ENCODE peak calls at places on chromosomes 7 and 10, in five cellular contexts. One of them, this sample, is unnamed.

GRCh38 chr7:34675749-34676374 is 17.8 kb downstream of the NPSR1 start:
- DNase-seq in GM06990: no peak
- DNase-seq in HT1080: peak; percentile 21
- DNase-seq in ureter: no peak
- DNase-seq in activated CD4-positive, alpha-beta T cell treated with anti-CD3 and anti-CD28 coated beads, Interleukin-2, amount 50 U/mL, for 24 hours: no peak
- DNase-seq in this sample: no peak

GRCh38 chr7:121909721-121910359 is 36.9 kb downstream of the PTPRZ1 start:
- DNase-seq in GM06990: no peak
- DNase-seq in HT1080: no peak
- DNase-seq in ureter: no peak
- DNase-seq in activated CD4-positive, alpha-beta T cell treated with anti-CD3 and anti-CD28 coated beads, Interleukin-2, amount 50 U/mL, for 24 hours: no peak
- DNase-seq in this sample: no peak

GRCh38 chr10:31209523-31209922 is 109.5 kb upstream of the ZEB1 start:
- DNase-seq in GM06990: no peak
- DNase-seq in HT1080: no peak
- DNase-seq in ureter: no peak
- DNase-seq in activated CD4-positive, alpha-beta T cell treated with anti-CD3 and anti-CD28 coated beads, Interleukin-2, amount 50 U/mL, for 24 hours: no peak
- DNase-seq in this sample: no peak

GRCh38 chr10:49054753-49055152 is 60.6 kb downstream of the VSTM4 start:
- DNase-seq in GM06990: no peak
- DNase-seq in HT1080: no peak
- DNase-seq in ureter: no peak
- DNase-seq in activated CD4-positive, alpha-beta T cell treated with anti-CD3 and anti-CD28 coated beads, Interleukin-2, amount 50 U/mL, for 24 hours: no peak
- DNase-seq in this sample: no peak

GRCh38 chr7:135991906-135992305 is 14.7 kb upstream of the MTPN start:
- DNase-seq in GM06990: no peak
- DNase-seq in HT1080: no peak
- DNase-seq in ureter: no peak
- DNase-seq in activated CD4-positive, alpha-beta T cell treated with anti-CD3 and anti-CD28 coated beads, Interleukin-2, amount 50 U/mL, for 24 hours: no peak
- DNase-seq in this sample: no peak

GRCh38 chr7:47383696-47384445 is 198.0 kb downstream of the TNS3 start:
- DNase-seq in GM06990: no peak
- DNase-seq in HT1080: no peak
- DNase-seq in ureter: no peak
- DNase-seq in activated CD4-positive, alpha-beta T cell treated with anti-CD3 and anti-CD28 coated beads, Interleukin-2, amount 50 U/mL, for 24 hours: no peak
- DNase-seq in this sample: no peak

GRCh38 chr7:107953924-107954303 is 49.0 kb downstream of the LAMB1 start:
- DNase-seq in GM06990: no peak
- DNase-seq in HT1080: no peak
- DNase-seq in ureter: no peak
- DNase-seq in activated CD4-positive, alpha-beta T cell treated with anti-CD3 and anti-CD28 coated beads, Interleukin-2, amount 50 U/mL, for 24 hours: no peak
- DNase-seq in this sample: no peak

GRCh38 chr7:8251195-8251594 is 10.8 kb downstream of the ICA1 start:
- DNase-seq in GM06990: no peak
- DNase-seq in HT1080: no peak
- DNase-seq in ureter: no peak
- DNase-seq in activated CD4-positive, alpha-beta T cell treated with anti-CD3 and anti-CD28 coated beads, Interleukin-2, amount 50 U/mL, for 24 hours: no peak
- DNase-seq in this sample: no peak

GRCh38 chr10:44164256-44164956 is 220.5 kb downstream of the CXCL12 start:
- DNase-seq in GM06990: no peak
- DNase-seq in HT1080: no peak
- DNase-seq in ureter: no peak
- DNase-seq in activated CD4-positive, alpha-beta T cell treated with anti-CD3 and anti-CD28 coated beads, Interleukin-2, amount 50 U/mL, for 24 hours: no peak
- DNase-seq in this sample: no peak

GRCh38 chr7:117997862-117998825 is 124.9 kb upstream of the CTTNBP2 start:
- DNase-seq in GM06990: no peak
- DNase-seq in HT1080: peak; percentile 79
- DNase-seq in ureter: no peak
- DNase-seq in activated CD4-positive, alpha-beta T cell treated with anti-CD3 and anti-CD28 coated beads, Interleukin-2, amount 50 U/mL, for 24 hours: no peak
- DNase-seq in this sample: no peak

GRCh38 chr10:93680414-93681047 is 21.9 kb downstream of the FRA10AC1 start:
- DNase-seq in GM06990: no peak
- DNase-seq in HT1080: peak; percentile 37
- DNase-seq in ureter: no peak
- DNase-seq in activated CD4-positive, alpha-beta T cell treated with anti-CD3 and anti-CD28 coated beads, Interleukin-2, amount 50 U/mL, for 24 hours: no peak
- DNase-seq in this sample: no peak

GRCh38 chr10:18437486-18437885 is 213.9 kb downstream of the NSUN6 start:
- DNase-seq in GM06990: no peak
- DNase-seq in HT1080: peak; percentile 8
- DNase-seq in ureter: no peak
- DNase-seq in activated CD4-positive, alpha-beta T cell treated with anti-CD3 and anti-CD28 coated beads, Interleukin-2, amount 50 U/mL, for 24 hours: no peak
- DNase-seq in this sample: no peak

GRCh38 chr10:62577666-62578291 is 203.6 kb downstream of the ZNF365 start:
- DNase-seq in GM06990: no peak
- DNase-seq in HT1080: peak; percentile 41
- DNase-seq in ureter: no peak
- DNase-seq in activated CD4-positive, alpha-beta T cell treated with anti-CD3 and anti-CD28 coated beads, Interleukin-2, amount 50 U/mL, for 24 hours: no peak
- DNase-seq in this sample: no peak

GRCh38 chr10:8050561-8051108 is 3.9 kb upstream of the GATA3 start:
- DNase-seq in GM06990: peak; percentile 62
- DNase-seq in HT1080: no peak
- DNase-seq in ureter: no peak
- DNase-seq in activated CD4-positive, alpha-beta T cell treated with anti-CD3 and anti-CD28 coated beads, Interleukin-2, amount 50 U/mL, for 24 hours: no peak
- DNase-seq in this sample: no peak

GRCh38 chr7:128105228-128106022 is 74.2 kb upstream of the LRRC4 start:
- DNase-seq in GM06990: no peak
- DNase-seq in HT1080: no peak
- DNase-seq in ureter: no peak
- DNase-seq in activated CD4-positive, alpha-beta T cell treated with anti-CD3 and anti-CD28 coated beads, Interleukin-2, amount 50 U/mL, for 24 hours: no peak
- DNase-seq in this sample: no peak